ENCODE peak calls at places on chromosomes 11 and 22, in five cellular contexts. V is pancreas, K is left ventricle myocardium inferior, C is kidney, W is cardiac muscle cell. S is an unnamed sample.

GRCh38 chr11:40403321-40403720 is 1056.1 kb downstream of the LRRC4C start:
- DNase-seq in V (no peak), K (no peak), C (no peak), W (no peak), S (no peak)

GRCh38 chr11:69638941-69639681 is 1.8 kb upstream of the CCND1 start:
- DNase-seq in V (peak; percentile 83), K (peak; percentile 94), C (peak; percentile 95), W (peak; percentile 97), S (peak; percentile 49)

GRCh38 chr22:26848244-26848920 is 191.0 kb downstream of the MIAT start:
- DNase-seq in V (no peak), K (no peak), C (no peak), W (peak; percentile 75), S (no peak)

GRCh38 chr11:113077379-113077778 is 116.2 kb downstream of the NCAM1 start:
- DNase-seq in V (no peak), K (no peak), C (no peak), W (no peak), S (no peak)

GRCh38 chr11:118634435-118635236 is 27.2 kb downstream of the PHLDB1 start:
- DNase-seq in V (peak; percentile 84), K (peak; percentile 83), C (peak; percentile 92), W (peak; percentile 85), S (no peak)

GRCh38 chr11:11752688-11753087 is 89.1 kb upstream of the USP47 start:
- DNase-seq in V (no peak), K (no peak), C (no peak), W (no peak), S (no peak)

GRCh38 chr22:19896665-19897355 is 42.1 kb upstream of the GNB1L start:
- DNase-seq in V (no peak), K (no peak), C (peak; percentile 66), W (no peak), S (peak; percentile 70)

GRCh38 chr22:37809672-37810333 is 2.1 kb downstream of the GCAT start:
- DNase-seq in V (peak; percentile 88), K (no peak), C (no peak), W (no peak), S (no peak)

GRCh38 chr22:47651216-47651987 is 889.0 kb downstream of the TBC1D22A start:
- DNase-seq in V (no peak), K (no peak), C (no peak), W (no peak), S (no peak)

GRCh38 chr11:93704237-93704636 is 37.1 kb downstream of the TAF1D start:
- DNase-seq in V (no peak), K (no peak), C (no peak), W (no peak), S (peak; percentile 20)

GRCh38 chr11:119056397-119056999 is 507 bp downstream of the HYOU1 start:
- DNase-seq in V (peak; percentile 36), K (no peak), C (peak; percentile 88), W (peak; percentile 3), S (peak; percentile 51)

GRCh38 chr11:95404370-95404769 is 173.4 kb upstream of the SESN3 start:
- DNase-seq in V (no peak), K (no peak), C (no peak), W (no peak), S (no peak)

DNA sequence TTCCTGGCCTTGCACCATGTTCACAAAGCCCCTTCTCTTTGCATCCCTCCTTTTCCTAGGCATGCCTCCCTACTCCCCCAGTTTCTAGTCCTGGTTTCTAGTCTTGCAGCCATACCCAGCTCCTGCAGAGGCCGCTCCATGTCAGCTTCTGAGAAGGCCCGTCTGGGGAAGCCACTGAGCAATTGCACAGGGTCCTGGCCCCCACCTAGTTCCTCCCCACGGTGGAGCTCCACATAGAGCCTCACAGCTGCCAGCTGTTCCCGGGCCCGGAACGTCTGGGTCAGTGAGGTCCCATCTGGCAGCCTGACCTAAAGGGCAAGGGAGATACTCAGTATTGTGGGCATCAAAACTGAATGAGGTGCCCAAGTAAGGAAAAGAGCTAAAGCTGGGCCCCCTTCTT is 2.2 kb downstream of the UBXN1 start:
- DNase-seq in V (no peak), K (no peak), C (no peak), W (no peak), S (no peak)
- TF ChIP-seq CTCF in V (no peak), K (no peak), C (no peak), W (no peak), S (no peak)

GRCh38 chr11:88402784-88403183 is 65.2 kb upstream of the CTSC start:
- DNase-seq in V (no peak), K (no peak), C (no peak), W (peak; percentile 29), S (no peak)

GRCh38 chr11:88404363-88404762 is 66.8 kb upstream of the CTSC start:
- DNase-seq in V (no peak), K (no peak), C (no peak), W (no peak), S (no peak)

GRCh38 chr11:88399171-88399570 is 61.6 kb upstream of the CTSC start:
- DNase-seq in V (no peak), K (no peak), C (no peak), W (no peak), S (no peak)

GRCh38 chr11:88404932-88405710 is 67.6 kb upstream of the CTSC start:
- DNase-seq in V (no peak), K (no peak), C (no peak), W (no peak), S (no peak)

GRCh38 chr11:88402192-88402715 is 64.7 kb upstream of the CTSC start:
- DNase-seq in V (no peak), K (no peak), C (no peak), W (peak; percentile 69), S (no peak)
- TF ChIP-seq CTCF in V (no peak), K (no peak), C (no peak), W (no peak), S (no peak)

GRCh38 chr22:35761037-35761436 is 43.4 kb downstream of the APOL5 start:
- DNase-seq in V (no peak), K (no peak), C (no peak), W (peak; percentile 41), S (peak; percentile 5)
- TF ChIP-seq CTCF in V (no peak), K (peak; percentile 47), C (peak; percentile 29), W (peak; percentile 37), S (peak; percentile 20)

DNA sequence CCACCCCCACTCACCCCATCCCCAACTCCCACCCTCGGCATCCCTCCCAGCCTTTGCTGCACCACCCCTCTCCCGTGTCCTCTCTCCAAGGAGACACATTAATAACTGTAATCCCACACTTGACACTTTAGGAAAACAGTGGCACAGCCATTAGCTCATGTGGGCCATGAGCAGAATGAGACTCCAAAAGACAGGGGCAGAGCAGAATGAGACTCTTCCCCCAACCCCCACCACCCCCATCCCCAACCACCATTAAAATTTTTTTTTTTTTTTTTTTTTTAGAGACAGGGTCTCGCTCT is 6.2 kb upstream of the SLCO2B1 start:
- DNase-seq in V (no peak), K (no peak), C (no peak), W (no peak), S (no peak)
- TF ChIP-seq CTCF in V (no peak), K (no peak), C (no peak), W (no peak), S (peak; percentile 47)

S was measured in activated CD8-positive, alpha-beta T cell treated with anti-CD3 and anti-CD28 coated beads for 36 hours.